ENCODE peak calls at places on chromosomes 16 and 17, in ten cellular contexts. O is HFF-Myc; F is C1 segment of cervical spinal cord; J is activated CD8-positive, alpha-beta memory T cell treated with anti-CD3 and anti-CD28 coated beads for 24 hours; X is stimulated activated naive CD8-positive, alpha-beta T cell treated with anti-CD3 and anti-CD28 coated beads, Interleukin-15, Interleukin-2, amounts not matched to agents 100 U/mL and 50 U/mL, for 24 hours; E is T-cell; S is cardiac septum; Z is WTC11; Q is effector memory CD4-positive, alpha-beta T cell; U is germinal center. T is an unnamed sample.

GRCh38 chr16:75372236-75372856 is 61.0 kb downstream of the CFDP1 start:
- DNase-seq in O (no peak), F (no peak), J (no peak), X (no peak), E (no peak), S (no peak), Z (no peak), Q (no peak), U (no peak), T (no peak)

GRCh38 chr16:67240506-67240905 is 6.8 kb downstream of the FHOD1 start:
- DNase-seq in O (no peak), F (no peak), J (no peak), X (no peak), E (no peak), S (no peak), Z (no peak), Q (no peak), U (no peak), T (no peak)

GRCh38 chr17:65072577-65073178 is 16.1 kb upstream of the GNA13 start:
- DNase-seq in O (no peak), F (no peak), J (no peak), X (no peak), E (no peak), S (no peak), Z (no peak), Q (no peak), U (no peak), T (no peak)

GRCh38 chr17:17493986-17494466 is 2.2 kb downstream of the RASD1 start:
- DNase-seq in O (no peak), F (no peak), J (no peak), X (no peak), E (no peak), S (no peak), Z (no peak), Q (no peak), U (no peak), T (peak; percentile 70)

GRCh38 chr17:2406903-2407790 is 6.3 kb upstream of the MNT start:
- DNase-seq in O (no peak), F (no peak), J (no peak), X (peak; percentile 39), E (no peak), S (no peak), Z (no peak), Q (no peak), U (no peak), T (no peak)

GRCh38 chr16:20897897-20898296 is 2.3 kb downstream of the DCUN1D3 start:
- DNase-seq in O (no peak), F (no peak), J (no peak), X (no peak), E (no peak), S (no peak), Z (no peak), Q (no peak), U (no peak), T (no peak)

GRCh38 chr17:7846765-7847661 is 7.9 kb upstream of the TMEM88 start:
- DNase-seq in O (no peak), F (no peak), J (no peak), X (no peak), E (no peak), S (no peak), Z (no peak), Q (no peak), U (no peak), T (no peak)

GRCh38 chr17:63675607-63676539 is 24.1 kb downstream of the LIMD2 start:
- DNase-seq in O (peak; percentile 51), F (no peak), J (no peak), X (no peak), E (no peak), S (no peak), Z (no peak), Q (no peak), U (no peak), T (no peak)

GRCh38 chr17:42833771-42834422 is 700 bp downstream of the PSME3 start:
- DNase-seq in O (no peak), F (no peak), J (no peak), X (no peak), E (no peak), S (no peak), Z (no peak), Q (peak; percentile 1), U (no peak), T (peak; percentile 50)

GRCh38 chr17:77499699-77500435 is 359.1 kb downstream of the SEC14L1 start:
- DNase-seq in O (no peak), F (no peak), J (no peak), X (no peak), E (no peak), S (peak; percentile 54), Z (peak; percentile 5), Q (no peak), U (no peak), T (no peak)

GRCh38 chr17:14856156-14856555 is 409.0 kb downstream of the PMP22 start:
- DNase-seq in O (no peak), F (no peak), J (no peak), X (no peak), E (no peak), S (no peak), Z (no peak), Q (no peak), U (no peak), T (peak; percentile 87)

GRCh38 chr16:66948034-66948821 is 12.8 kb upstream of the CES3 start:
- DNase-seq in O (no peak), F (no peak), J (peak; percentile 71), X (no peak), E (no peak), S (no peak), Z (no peak), Q (no peak), U (no peak), T (no peak)

GRCh38 chr17:32192379-32192778 is 50.1 kb downstream of the RHOT1 start:
- DNase-seq in O (no peak), F (no peak), J (no peak), X (no peak), E (no peak), S (no peak), Z (no peak), Q (no peak), U (no peak), T (no peak)

GRCh38 chr16:89720520-89720858 is 209 bp downstream of the VPS9D1 start:
- DNase-seq in O (no peak), F (no peak), J (no peak), X (no peak), E (no peak), S (no peak), Z (peak; percentile 69), Q (no peak), U (no peak), T (peak; percentile 81)

GRCh38 chr16:66510298-66510697 is 39.6 kb downstream of the TK2 start:
- DNase-seq in O (no peak), F (no peak), J (no peak), X (no peak), E (no peak), S (no peak), Z (no peak), Q (no peak), U (no peak), T (no peak)

GRCh38 chr17:57086069-57086930 is 1.3 kb downstream of the AKAP1 start:
- DNase-seq in O (no peak), F (peak; percentile 57), J (peak; percentile 68), X (peak; percentile 19), E (no peak), S (no peak), Z (peak; percentile 36), Q (peak; percentile 3), U (peak; percentile 42), T (peak; percentile 47)

GRCh38 chr17:74332017-74332650 is 6.1 kb downstream of the KIF19 start:
- DNase-seq in O (no peak), F (no peak), J (no peak), X (no peak), E (no peak), S (no peak), Z (no peak), Q (no peak), U (no peak), T (no peak)

GRCh38 chr16:27999687-28000086 is 63.8 kb downstream of the GSG1L start:
- DNase-seq in O (peak; percentile 5), F (no peak), J (no peak), X (no peak), E (no peak), S (no peak), Z (no peak), Q (no peak), U (no peak), T (no peak)

GRCh38 chr17:18992454-18993130 is 12.0 kb downstream of the FAM83G start:
- DNase-seq in O (no peak), F (no peak), J (no peak), X (peak; percentile 15), E (peak; percentile 33), S (no peak), Z (no peak), Q (peak; percentile 35), U (peak; percentile 71), T (no peak)

GRCh38 chr16:66128363-66128725 is 238.1 kb upstream of the CDH5 start:
- DNase-seq in O (no peak), F (no peak), J (no peak), X (no peak), E (no peak), S (no peak), Z (no peak), Q (no peak), U (no peak), T (no peak)

GRCh38 chr17:4167786-4168185 is 24.8 kb downstream of the CYB5D2 start:
- DNase-seq in O (no peak), F (no peak), J (no peak), X (no peak), E (no peak), S (no peak), Z (no peak), Q (no peak), U (no peak), T (no peak)

GRCh38 chr17:41813699-41814124 is 908 bp downstream of the FKBP10 start:
- DNase-seq in O (no peak), F (no peak), J (no peak), X (no peak), E (no peak), S (no peak), Z (no peak), Q (no peak), U (no peak), T (no peak)

GRCh38 chr16:89545831-89546574 is 14.5 kb upstream of the RPL13 start:
- DNase-seq in O (no peak), F (no peak), J (no peak), X (no peak), E (no peak), S (no peak), Z (no peak), Q (no peak), U (no peak), T (no peak)

GRCh38 chr17:78343433-78344201 is 16.3 kb downstream of the SOCS3 start:
- DNase-seq in O (no peak), F (no peak), J (peak; percentile 82), X (peak; percentile 71), E (peak; percentile 78), S (peak; percentile 87), Z (no peak), Q (peak; percentile 75), U (peak; percentile 82), T (no peak)

GRCh38 chr17:31857920-31858646 is 961 bp downstream of the COPRS start:
- DNase-seq in O (no peak), F (no peak), J (no peak), X (no peak), E (no peak), S (no peak), Z (no peak), Q (no peak), U (no peak), T (no peak)

GRCh38 chr17:42979511-42980273 is at the start of gene PTGES3L:
- DNase-seq in O (no peak), F (no peak), J (no peak), X (peak; percentile 60), E (no peak), S (peak; percentile 84), Z (peak; percentile 56), Q (peak; percentile 7), U (peak; percentile 55), T (peak; percentile 67)

GRCh38 chr16:78742501-78743283 is 643.2 kb downstream of the WWOX start:
- DNase-seq in O (no peak), F (peak; percentile 5), J (peak; percentile 81), X (peak; percentile 63), E (peak; percentile 64), S (no peak), Z (no peak), Q (peak; percentile 66), U (peak; percentile 55), T (no peak)